ENCODE peak calls at places on chromosomes 16 and 17, in nine cellular contexts. O, A, R, N, Z, K, V, G and Q are unnamed samples.

GRCh38 chr17:73166731-73167581 is 2.1 kb downstream of the SSTR2 start:
- DNase-seq in O (no peak), A (no peak), R (no peak), N (no peak), Z (no peak), K (no peak), V (no peak), G (no peak), Q (no peak)

GRCh38 chr16:70738083-70738977 is 52.5 kb upstream of the MTSS2 start:
- DNase-seq in O (peak), A (no peak), R (peak), N (peak), Z (peak), K (peak), V (no peak), G (peak), Q (peak)

GRCh38 chr17:73657473-73658116 is 13.3 kb upstream of the SDK2 start:
- DNase-seq in O (no peak), A (no peak), R (peak), N (peak), Z (peak), K (peak), V (no peak), G (peak), Q (no peak)

GRCh38 chr17:72115789-72116520 is 4.9 kb upstream of the SOX9 start:
- DNase-seq in O (no peak), A (no peak), R (no peak), N (peak), Z (no peak), K (no peak), V (no peak), G (no peak), Q (no peak)

GRCh38 chr16:23537390-23537789 is 19.8 kb downstream of the EARS2 start:
- DNase-seq in O (no peak), A (no peak), R (no peak), N (no peak), Z (no peak), K (no peak), V (no peak), G (no peak), Q (no peak)

GRCh38 chr17:72640415-72641165 is 451.9 kb downstream of the SLC39A11 start:
- DNase-seq in O (no peak), A (no peak), R (peak), N (peak), Z (no peak), K (peak), V (no peak), G (no peak), Q (peak)

GRCh38 chr17:50539762-50540440 is 7.1 kb upstream of the SPATA20 start:
- DNase-seq in O (no peak), A (no peak), R (no peak), N (peak), Z (no peak), K (no peak), V (no peak), G (no peak), Q (no peak)

GRCh38 chr16:10878644-10879498 is 1.9 kb downstream of the CIITA start:
- DNase-seq in O (peak), A (no peak), R (peak), N (peak), Z (peak), K (peak), V (no peak), G (peak), Q (peak)

GRCh38 chr17:82696916-82697807 is 1.3 kb downstream of the RAB40B start:
- DNase-seq in O (no peak), A (no peak), R (no peak), N (peak), Z (no peak), K (no peak), V (no peak), G (no peak), Q (peak)

GRCh38 chr17:7858487-7858832 is 657 bp downstream of the CYB5D1 start:
- DNase-seq in O (no peak), A (no peak), R (peak), N (peak), Z (peak), K (peak), V (no peak), G (no peak), Q (peak)

GRCh38 chr16:69118468-69118867 is 13.0 kb downstream of the HAS3 start:
- DNase-seq in O (no peak), A (no peak), R (no peak), N (no peak), Z (no peak), K (no peak), V (no peak), G (no peak), Q (no peak)

GRCh38 chr17:38357488-38358123 is 6.0 kb downstream of the SOCS7 start:
- DNase-seq in O (no peak), A (no peak), R (no peak), N (no peak), Z (no peak), K (no peak), V (no peak), G (no peak), Q (no peak)

GRCh38 chr16:56289862-56290261 is 98.6 kb downstream of the GNAO1 start:
- DNase-seq in O (no peak), A (no peak), R (no peak), N (no peak), Z (no peak), K (no peak), V (no peak), G (no peak), Q (no peak)

GRCh38 chr17:10051112-10051511 is 146.0 kb upstream of the RCVRN start:
- DNase-seq in O (no peak), A (no peak), R (no peak), N (no peak), Z (no peak), K (no peak), V (no peak), G (no peak), Q (no peak)

GRCh38 chr17:61555127-61555531 is 35.9 kb downstream of the NACA2 start:
- DNase-seq in O (no peak), A (no peak), R (no peak), N (no peak), Z (no peak), K (no peak), V (no peak), G (no peak), Q (no peak)

GRCh38 chr17:40284085-40284713 is 3.5 kb upstream of the CDC6 start:
- DNase-seq in O (peak), A (peak), R (no peak), N (no peak), Z (peak), K (no peak), V (peak), G (no peak), Q (peak)

GRCh38 chr17:71899317-71899716 is 221.5 kb upstream of the SOX9 start:
- DNase-seq in O (peak), A (no peak), R (no peak), N (no peak), Z (peak), K (no peak), V (no peak), G (no peak), Q (peak)

GRCh38 chr17:70905796-70906195 is 736.5 kb downstream of the KCNJ2 start:
- DNase-seq in O (peak), A (peak), R (no peak), N (no peak), Z (peak), K (no peak), V (peak), G (peak), Q (peak)

GRCh38 chr17:82127704-82128103 is 29.7 kb upstream of the FASN start:
- DNase-seq in O (no peak), A (no peak), R (no peak), N (no peak), Z (no peak), K (no peak), V (no peak), G (no peak), Q (no peak)

GRCh38 chr17:68613739-68614298 is 12.7 kb upstream of the FAM20A start:
- DNase-seq in O (peak), A (no peak), R (no peak), N (peak), Z (peak), K (no peak), V (no peak), G (peak), Q (peak)

GRCh38 chr16:24685539-24686432 is 43.7 kb upstream of the TNRC6A start:
- DNase-seq in O (peak), A (peak), R (peak), N (peak), Z (peak), K (no peak), V (no peak), G (peak), Q (peak)

GRCh38 chr17:13560935-13561334 is 40.8 kb downstream of the HS3ST3A1 start:
- DNase-seq in O (no peak), A (no peak), R (no peak), N (no peak), Z (no peak), K (no peak), V (no peak), G (no peak), Q (no peak)

GRCh38 chr17:13563916-13564315 is 37.8 kb downstream of the HS3ST3A1 start:
- DNase-seq in O (no peak), A (no peak), R (no peak), N (no peak), Z (no peak), K (no peak), V (no peak), G (no peak), Q (peak)

GRCh38 chr17:13558588-13558987 is 43.1 kb downstream of the HS3ST3A1 start:
- DNase-seq in O (no peak), A (no peak), R (no peak), N (no peak), Z (no peak), K (no peak), V (no peak), G (no peak), Q (peak)

GRCh38 chr17:13562271-13562800 is 39.4 kb downstream of the HS3ST3A1 start:
- DNase-seq in O (peak), A (peak), R (no peak), N (no peak), Z (peak), K (no peak), V (peak), G (no peak), Q (no peak)

GRCh38 chr17:13561606-13562270 is 40.0 kb downstream of the HS3ST3A1 start:
- DNase-seq in O (peak), A (no peak), R (no peak), N (no peak), Z (no peak), K (no peak), V (no peak), G (peak), Q (peak)
- H3K4me3 ChIP-seq in O (no peak), A (no peak), R (no peak), N (no peak), Z (no peak), K (no peak), V (no peak), G (no peak), Q (no peak)

DNA sequence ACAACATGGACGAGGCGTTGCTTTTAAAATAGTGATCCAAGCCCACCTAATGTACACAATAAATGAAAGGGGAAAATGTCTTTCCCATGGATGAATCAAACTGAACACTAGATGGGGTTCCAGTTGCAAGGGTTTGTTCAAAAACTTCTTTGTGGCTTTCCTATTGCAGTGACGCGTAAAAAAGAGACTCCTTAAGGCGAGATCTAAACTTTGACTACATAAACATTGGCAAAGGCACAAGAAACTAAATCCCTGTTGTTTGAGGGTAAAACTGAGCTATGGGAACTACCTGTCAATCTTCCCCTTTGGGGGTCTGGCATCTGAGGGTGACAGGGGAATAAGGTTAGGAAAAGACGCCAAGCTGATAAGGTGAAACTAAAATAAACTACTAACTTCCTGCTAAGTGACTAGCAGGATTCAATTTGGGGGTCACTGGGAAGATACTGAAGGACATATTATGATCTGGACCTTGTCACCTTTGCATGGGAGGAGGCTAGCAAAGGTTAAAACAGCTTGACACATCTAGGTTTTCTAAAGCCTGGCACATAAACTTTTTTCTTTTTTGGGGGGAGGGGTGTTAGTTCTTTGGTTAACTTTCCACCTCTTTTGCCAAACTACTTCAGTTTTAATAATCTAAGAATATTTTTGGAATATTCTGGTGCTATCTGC is 4.7 kb downstream of the SALL1 start:
- DNase-seq in O (peak), A (no peak), R (no peak), N (no peak), Z (peak), K (no peak), V (no peak), G (no peak), Q (peak)
- TF ChIP-seq CTCF in O (peak), A (peak), R (peak), N (peak), Z (peak), K (no peak), V (peak), G (no peak), Q (peak)

GRCh38 chr16:88406096-88407041 is 23.6 kb downstream of the ZNF469 start:
- DNase-seq in O (no peak), A (no peak), R (no peak), N (peak), Z (no peak), K (no peak), V (no peak), G (no peak), Q (no peak)

GRCh38 chr16:88407042-88407420 is 24.3 kb downstream of the ZNF469 start:
- DNase-seq in O (no peak), A (no peak), R (no peak), N (no peak), Z (no peak), K (no peak), V (no peak), G (no peak), Q (no peak)

GRCh38 chr16:88403794-88404581 is 21.2 kb downstream of the ZNF469 start:
- DNase-seq in O (no peak), A (no peak), R (no peak), N (no peak), Z (no peak), K (no peak), V (no peak), G (no peak), Q (no peak)

GRCh38 chr16:88404769-88405168 is 22.0 kb downstream of the ZNF469 start:
- DNase-seq in O (no peak), A (no peak), R (no peak), N (no peak), Z (no peak), K (no peak), V (no peak), G (no peak), Q (no peak)

DNA sequence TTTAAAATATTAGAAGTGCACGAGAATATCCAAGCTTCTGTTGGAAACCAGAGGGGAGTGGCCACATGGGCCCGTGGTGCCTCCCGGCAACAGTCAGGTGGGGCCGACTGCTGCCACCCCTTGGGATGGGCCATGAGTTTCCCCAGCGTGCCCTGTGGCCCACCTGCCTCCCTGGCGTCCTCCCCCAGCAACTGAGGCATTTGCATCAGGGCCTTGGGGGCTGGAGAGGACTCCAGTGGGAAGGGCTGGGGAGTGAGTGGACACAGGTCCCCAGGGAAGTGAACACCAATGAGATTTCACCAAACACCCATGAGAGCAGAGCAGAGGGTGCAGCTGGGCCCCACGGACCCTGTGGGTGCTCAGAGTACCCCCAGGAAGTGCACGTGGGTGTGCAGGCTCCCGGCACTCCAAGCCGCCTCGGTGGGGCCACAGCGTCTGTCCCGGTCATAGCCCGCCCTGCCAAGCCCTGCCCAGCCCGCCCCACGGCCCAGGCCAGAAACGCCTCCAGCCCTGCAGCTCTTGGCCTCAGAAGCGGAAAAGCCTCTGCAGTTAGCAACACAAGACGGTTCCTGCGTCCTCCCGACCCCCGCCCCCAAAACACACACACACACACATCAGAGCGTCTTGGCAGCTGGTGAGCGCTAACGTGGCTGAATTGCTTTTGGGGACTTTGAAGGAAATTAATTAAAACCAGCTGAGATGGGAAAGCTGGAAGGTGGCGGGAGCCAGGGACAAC is 22.7 kb downstream of the ZNF469 start:
- DNase-seq in O (peak), A (no peak), R (no peak), N (no peak), Z (peak), K (no peak), V (no peak), G (no peak), Q (peak)
- H3K4me3 ChIP-seq in O (no peak), A (no peak), R (no peak), N (no peak), Z (no peak), K (no peak), V (no peak), G (peak), Q (no peak)

DNA sequence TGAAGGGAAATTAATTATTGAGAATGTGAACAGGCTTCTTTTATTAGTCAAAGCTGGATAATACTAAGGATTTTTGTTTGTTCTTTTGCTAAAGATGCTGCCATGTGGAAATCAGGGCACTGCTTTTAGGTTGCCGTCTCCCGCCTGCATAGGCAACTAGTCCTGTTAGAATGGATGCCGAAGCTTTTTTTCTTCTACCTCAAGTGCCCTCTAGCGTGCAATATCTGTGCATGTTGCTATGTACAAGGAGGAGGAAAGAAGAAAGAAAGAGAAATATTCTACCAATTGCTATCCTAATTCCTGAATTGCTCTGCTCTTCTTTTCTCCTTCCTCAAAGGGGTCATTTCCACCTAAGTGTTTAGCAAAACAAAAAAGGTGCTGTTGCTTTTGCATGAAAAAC is 5.2 kb upstream of the CDH8 start:
- DNase-seq in O (peak), A (peak), R (no peak), N (peak), Z (peak), K (no peak), V (peak), G (no peak), Q (peak)
- TF ChIP-seq CTCF in O (peak), A (peak), R (peak), N (peak), Z (peak), K (peak), V (peak), G (peak), Q (peak)

GRCh38 chr16:2715519-2715918 is 4.5 kb downstream of the PRSS27 start:
- DNase-seq in O (peak), A (no peak), R (peak), N (peak), Z (peak), K (peak), V (no peak), G (peak), Q (peak)
- H3K4me3 ChIP-seq in O (no peak), A (no peak), R (no peak), N (peak), Z (no peak), K (no peak), V (peak), G (no peak), Q (no peak)

GRCh38 chr16:67844441-67844840 is 2.3 kb upstream of the NUTF2 start:
- DNase-seq in O (no peak), A (no peak), R (no peak), N (peak), Z (peak), K (no peak), V (no peak), G (no peak), Q (peak)
- TF ChIP-seq CTCF in O (no peak), A (no peak), R (no peak), N (no peak), Z (peak), K (no peak), V (peak), G (no peak), Q (peak)

GRCh38 chr17:11589706-11590105 is 8.6 kb upstream of the DNAH9 start:
- DNase-seq in O (no peak), A (no peak), R (no peak), N (no peak), Z (no peak), K (no peak), V (no peak), G (no peak), Q (no peak)
- H3K4me3 ChIP-seq in O (no peak), A (no peak), R (no peak), N (no peak), Z (no peak), K (no peak), V (no peak), G (no peak), Q (no peak)

GRCh38 chr16:8621221-8621571 is 302 bp upstream of the METTL22 start:
- DNase-seq in O (no peak), A (no peak), R (no peak), N (no peak), Z (peak), K (no peak), V (no peak), G (no peak), Q (no peak)

GRCh38 chr16:8623634-8624033 is 2.1 kb downstream of the METTL22 start:
- DNase-seq in O (peak), A (no peak), R (no peak), N (no peak), Z (peak), K (no peak), V (no peak), G (no peak), Q (peak)

GRCh38 chr16:8620535-8620934 is 963 bp upstream of the METTL22 start:
- DNase-seq in O (no peak), A (no peak), R (no peak), N (no peak), Z (no peak), K (no peak), V (no peak), G (no peak), Q (no peak)

GRCh38 chr16:8622315-8622656 is 788 bp downstream of the METTL22 start:
- DNase-seq in O (no peak), A (no peak), R (no peak), N (no peak), Z (no peak), K (no peak), V (no peak), G (no peak), Q (no peak)

DNA sequence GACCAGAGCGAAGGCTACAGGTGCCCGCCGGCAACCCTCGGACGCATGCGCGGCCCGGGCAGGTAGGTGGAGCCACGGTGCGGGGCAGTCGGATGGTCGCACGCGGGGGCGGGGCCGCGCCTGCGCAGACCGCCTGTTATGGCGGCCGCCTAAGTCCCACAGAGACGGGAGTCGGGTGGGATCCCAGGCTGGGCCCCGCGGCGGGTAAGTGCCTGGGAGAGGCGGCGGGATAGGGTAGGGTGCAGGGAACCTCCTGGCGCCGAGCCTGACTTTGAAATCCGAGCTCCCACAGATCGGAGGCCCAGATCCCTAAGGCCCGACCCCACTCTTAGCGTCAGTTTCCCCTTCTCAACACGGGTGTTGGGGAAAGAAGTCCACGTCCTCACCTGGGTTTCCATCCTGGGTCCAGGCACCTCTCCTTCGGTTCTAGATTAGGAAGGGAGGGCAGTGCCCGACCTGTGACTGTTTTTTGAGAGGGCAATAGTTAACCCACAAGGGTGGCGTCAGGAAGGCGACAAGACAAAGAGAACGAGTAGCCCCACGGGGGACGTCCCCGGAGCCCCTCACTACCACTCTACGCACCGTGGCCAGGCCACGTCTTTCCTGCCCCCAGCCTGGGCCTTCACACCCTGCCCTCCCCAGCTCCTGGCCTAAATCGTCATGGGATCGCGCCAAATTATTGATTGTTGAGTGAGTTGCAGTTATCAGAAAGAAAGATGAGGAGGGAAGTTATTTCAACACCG is at the start of gene METTL22:
- DNase-seq in O (peak), A (peak), R (peak), N (peak), Z (peak), K (peak), V (peak), G (peak), Q (peak)
- TF ChIP-seq CTCF in O (no peak), A (no peak), R (no peak), N (no peak), Z (no peak), K (no peak), V (no peak), G (no peak), Q (no peak)